ENCODE peak calls at places on chromosomes 2 and 18, in nine cellular contexts. One of them, this sample, is unnamed.
A peak's percentile ranks its signal among the peaks of the same experiment; 100 is the strongest.

GRCh38 chr2:37786854-37787253 is 115.4 kb upstream of the CDC42EP3 start:
- DNase-seq in cardiac muscle cell: no peak
- DNase-seq in left lung: no peak
- DNase-seq in body of pancreas: peak; percentile 36
- DNase-seq in iPS DF 6.9: no peak
- DNase-seq in mesendoderm: no peak
- DNase-seq in testis: no peak
- DNase-seq in heart left ventricle: no peak
- DNase-seq in MM.1S: no peak
- DNase-seq in this sample: no peak

GRCh38 chr2:45614330-45614729 is 3.3 kb upstream of the SRBD1 start:
- DNase-seq in iPS DF 6.9: no peak
- DNase-seq in heart left ventricle: no peak
- DNase-seq in cardiac muscle cell: no peak
- DNase-seq in MM.1S: no peak
- DNase-seq in mesendoderm: no peak
- DNase-seq in testis: peak; percentile 22
- DNase-seq in left lung: no peak
- DNase-seq in body of pancreas: no peak
- DNase-seq in this sample: no peak

GRCh38 chr2:206084870-206085741 is 868 bp downstream of the INO80D start:
- DNase-seq in iPS DF 6.9: no peak
- DNase-seq in MM.1S: peak; percentile 28
- DNase-seq in mesendoderm: peak; percentile 37
- DNase-seq in heart left ventricle: peak; percentile 50
- DNase-seq in cardiac muscle cell: peak; percentile 66
- DNase-seq in testis: peak; percentile 45
- DNase-seq in body of pancreas: peak; percentile 48
- DNase-seq in left lung: peak; percentile 49
- DNase-seq in this sample: peak; percentile 80

GRCh38 chr18:697771-698170 is 14.7 kb downstream of the ENOSF1 start:
- DNase-seq in cardiac muscle cell: no peak
- DNase-seq in MM.1S: no peak
- DNase-seq in testis: no peak
- DNase-seq in mesendoderm: peak; percentile 25
- DNase-seq in left lung: no peak
- DNase-seq in iPS DF 6.9: no peak
- DNase-seq in body of pancreas: peak; percentile 60
- DNase-seq in heart left ventricle: no peak
- DNase-seq in this sample: no peak

GRCh38 chr2:121309801-121310200 is 24.8 kb upstream of the TFCP2L1 start:
- DNase-seq in body of pancreas: no peak
- DNase-seq in left lung: no peak
- DNase-seq in mesendoderm: peak; percentile 81
- DNase-seq in testis: no peak
- DNase-seq in MM.1S: no peak
- DNase-seq in cardiac muscle cell: no peak
- DNase-seq in iPS DF 6.9: no peak
- DNase-seq in heart left ventricle: no peak
- DNase-seq in this sample: no peak

GRCh38 chr2:224025874-224026273 is 13.2 kb downstream of the SERPINE2 start:
- DNase-seq in body of pancreas: no peak
- DNase-seq in left lung: no peak
- DNase-seq in cardiac muscle cell: no peak
- DNase-seq in heart left ventricle: no peak
- DNase-seq in mesendoderm: peak; percentile 86
- DNase-seq in testis: no peak
- DNase-seq in MM.1S: peak; percentile 98
- DNase-seq in iPS DF 6.9: no peak
- DNase-seq in this sample: no peak

GRCh38 chr2:9191044-9191481 is 15.5 kb upstream of the ASAP2 start:
- DNase-seq in iPS DF 6.9: no peak
- DNase-seq in testis: peak; percentile 72
- DNase-seq in mesendoderm: peak; percentile 80
- DNase-seq in left lung: peak; percentile 63
- DNase-seq in body of pancreas: peak; percentile 89
- DNase-seq in heart left ventricle: peak; percentile 69
- DNase-seq in cardiac muscle cell: peak; percentile 77
- DNase-seq in MM.1S: no peak
- DNase-seq in this sample: peak; percentile 73

GRCh38 chr2:68689553-68690537 is 44.8 kb upstream of the ARHGAP25 start:
- DNase-seq in body of pancreas: no peak
- DNase-seq in MM.1S: peak; percentile 75
- DNase-seq in left lung: no peak
- DNase-seq in iPS DF 6.9: no peak
- DNase-seq in testis: no peak
- DNase-seq in cardiac muscle cell: no peak
- DNase-seq in heart left ventricle: no peak
- DNase-seq in mesendoderm: peak; percentile 72
- DNase-seq in this sample: no peak

DNA sequence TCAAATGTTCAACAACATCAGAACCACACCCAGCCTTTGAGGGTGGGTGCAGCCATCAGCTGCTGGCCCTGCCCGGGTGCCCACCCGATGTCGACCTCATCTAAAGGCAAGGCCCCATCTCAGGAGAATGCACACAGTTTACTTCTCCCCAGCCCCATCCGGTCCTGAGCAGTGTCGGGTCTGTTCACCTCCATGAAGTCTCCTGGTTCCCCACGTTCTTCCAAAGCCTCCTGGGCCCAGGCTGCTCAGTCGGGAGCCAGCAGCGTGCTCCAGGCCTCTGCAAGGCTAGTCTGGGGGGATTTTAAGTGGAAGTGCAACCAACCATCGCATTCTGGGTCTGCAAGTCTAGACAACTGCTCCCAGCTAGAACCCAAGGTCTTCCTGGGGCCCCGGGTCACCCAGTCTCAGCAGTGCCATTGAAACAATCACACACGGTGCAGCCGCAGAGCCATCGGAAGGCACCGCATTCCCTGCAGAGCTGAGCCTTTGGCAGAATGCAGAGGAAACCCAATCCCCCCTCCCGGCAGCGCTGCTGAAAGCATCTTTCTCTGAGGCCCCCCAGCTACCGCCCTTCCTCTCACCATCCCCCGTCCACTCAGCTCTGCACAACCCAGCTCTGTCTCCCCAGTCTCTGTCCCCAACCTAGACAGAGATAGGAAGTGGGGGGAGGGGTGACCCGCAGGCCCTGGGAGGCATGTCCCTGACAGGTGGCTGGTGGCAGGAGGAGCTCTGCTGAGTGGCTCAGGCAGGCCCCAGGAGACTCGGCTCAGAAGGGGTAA is 8.5 kb downstream of the ESPNL start:
- DNase-seq in cardiac muscle cell: peak; percentile 52
- DNase-seq in iPS DF 6.9: no peak
- DNase-seq in testis: no peak
- DNase-seq in heart left ventricle: peak; percentile 16
- DNase-seq in MM.1S: peak; percentile 72
- DNase-seq in mesendoderm: peak; percentile 57
- DNase-seq in body of pancreas: no peak
- DNase-seq in left lung: peak; percentile 32
- DNase-seq in this sample: peak; percentile 62
- H3K4me1 ChIP-seq in cardiac muscle cell: peaks cover 11% of the 10 kb centered on the region
- H3K4me1 ChIP-seq in iPS DF 6.9: peaks cover 3% of the 10 kb centered on the region
- H3K4me1 ChIP-seq in testis: no peaks in the 10 kb centered on the region
- H3K4me1 ChIP-seq in heart left ventricle: no peaks in the 10 kb centered on the region
- H3K4me1 ChIP-seq in MM.1S: peaks cover 5% of the 10 kb centered on the region
- H3K4me1 ChIP-seq in mesendoderm: no peaks in the 10 kb centered on the region
- H3K4me1 ChIP-seq in body of pancreas: peaks cover 7% of the 10 kb centered on the region
- H3K4me1 ChIP-seq in left lung: no peaks in the 10 kb centered on the region
- H3K4me1 ChIP-seq in this sample: peaks cover 16% of the 10 kb centered on the region

DNA sequence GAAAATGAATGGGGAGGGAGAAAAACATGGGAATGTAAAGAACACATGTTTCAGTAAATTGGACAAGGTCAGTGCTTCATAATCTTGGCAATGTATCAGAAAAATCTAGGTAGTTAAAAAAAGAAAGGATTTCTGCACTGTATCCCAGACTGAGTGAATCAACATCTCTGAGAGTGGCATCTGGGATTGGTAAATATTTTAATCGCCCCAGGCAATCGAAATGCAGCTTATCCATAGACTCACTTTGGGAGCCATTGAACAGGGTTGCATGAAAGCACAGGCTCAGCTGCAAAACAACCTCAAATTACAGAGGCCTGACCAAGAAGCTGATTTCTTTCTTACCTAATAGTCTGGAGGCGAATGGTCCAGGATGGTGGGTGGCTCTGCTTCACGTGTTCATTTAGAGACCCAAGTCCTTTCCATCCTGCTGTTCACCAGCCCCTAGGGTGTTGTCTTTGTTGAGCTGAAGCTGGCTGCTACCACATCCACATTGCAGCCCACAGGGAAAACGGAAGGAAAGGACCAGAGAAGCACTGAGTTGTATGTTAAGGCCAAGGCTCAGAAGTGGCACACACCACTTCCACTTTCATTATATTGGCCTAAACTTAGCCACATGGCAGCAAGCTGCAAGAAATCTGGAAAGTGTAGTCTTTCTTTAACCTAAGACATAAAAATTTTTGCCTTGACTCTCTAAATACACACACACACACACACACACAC is 59.0 kb downstream of the MOGAT1 start:
- DNase-seq in left lung: no peak
- DNase-seq in body of pancreas: no peak
- DNase-seq in mesendoderm: no peak
- DNase-seq in cardiac muscle cell: no peak
- DNase-seq in iPS DF 6.9: no peak
- DNase-seq in testis: no peak
- DNase-seq in heart left ventricle: no peak
- DNase-seq in MM.1S: peak; percentile 51
- DNase-seq in this sample: no peak
- H3K4me3 ChIP-seq in left lung: no peak overlapping the region
- H3K4me3 ChIP-seq in body of pancreas: no peak overlapping the region
- H3K4me3 ChIP-seq in mesendoderm: no peak overlapping the region
- H3K4me3 ChIP-seq in cardiac muscle cell: no peak overlapping the region
- H3K4me3 ChIP-seq in iPS DF 6.9: no peak overlapping the region
- H3K4me3 ChIP-seq in testis: no peak overlapping the region
- H3K4me3 ChIP-seq in heart left ventricle: no peak overlapping the region
- H3K4me3 ChIP-seq in MM.1S: no peak overlapping the region
- H3K4me3 ChIP-seq in this sample: no peak overlapping the region

GRCh38 chr18:14975431-14975830 is 227.5 kb downstream of the ANKRD30B start:
- DNase-seq in body of pancreas: no peak
- DNase-seq in heart left ventricle: no peak
- DNase-seq in MM.1S: no peak
- DNase-seq in left lung: no peak
- DNase-seq in mesendoderm: no peak
- DNase-seq in cardiac muscle cell: no peak
- DNase-seq in testis: no peak
- DNase-seq in iPS DF 6.9: no peak
- DNase-seq in this sample: no peak

GRCh38 chr18:14978962-14979535 is 231.1 kb downstream of the ANKRD30B start:
- DNase-seq in MM.1S: no peak
- DNase-seq in testis: peak; percentile 74
- DNase-seq in body of pancreas: peak; percentile 57
- DNase-seq in iPS DF 6.9: peak; percentile 50
- DNase-seq in heart left ventricle: no peak
- DNase-seq in mesendoderm: peak; percentile 55
- DNase-seq in cardiac muscle cell: peak; percentile 0
- DNase-seq in left lung: no peak
- DNase-seq in this sample: peak; percentile 65

GRCh38 chr18:14978191-14978590 is 230.2 kb downstream of the ANKRD30B start:
- DNase-seq in testis: no peak
- DNase-seq in MM.1S: no peak
- DNase-seq in left lung: no peak
- DNase-seq in mesendoderm: no peak
- DNase-seq in body of pancreas: no peak
- DNase-seq in iPS DF 6.9: no peak
- DNase-seq in cardiac muscle cell: no peak
- DNase-seq in heart left ventricle: no peak
- DNase-seq in this sample: no peak

GRCh38 chr18:14974576-14974975 is 226.6 kb downstream of the ANKRD30B start:
- DNase-seq in left lung: no peak
- DNase-seq in iPS DF 6.9: no peak
- DNase-seq in mesendoderm: no peak
- DNase-seq in MM.1S: no peak
- DNase-seq in cardiac muscle cell: no peak
- DNase-seq in testis: no peak
- DNase-seq in body of pancreas: no peak
- DNase-seq in heart left ventricle: no peak
- DNase-seq in this sample: no peak

DNA sequence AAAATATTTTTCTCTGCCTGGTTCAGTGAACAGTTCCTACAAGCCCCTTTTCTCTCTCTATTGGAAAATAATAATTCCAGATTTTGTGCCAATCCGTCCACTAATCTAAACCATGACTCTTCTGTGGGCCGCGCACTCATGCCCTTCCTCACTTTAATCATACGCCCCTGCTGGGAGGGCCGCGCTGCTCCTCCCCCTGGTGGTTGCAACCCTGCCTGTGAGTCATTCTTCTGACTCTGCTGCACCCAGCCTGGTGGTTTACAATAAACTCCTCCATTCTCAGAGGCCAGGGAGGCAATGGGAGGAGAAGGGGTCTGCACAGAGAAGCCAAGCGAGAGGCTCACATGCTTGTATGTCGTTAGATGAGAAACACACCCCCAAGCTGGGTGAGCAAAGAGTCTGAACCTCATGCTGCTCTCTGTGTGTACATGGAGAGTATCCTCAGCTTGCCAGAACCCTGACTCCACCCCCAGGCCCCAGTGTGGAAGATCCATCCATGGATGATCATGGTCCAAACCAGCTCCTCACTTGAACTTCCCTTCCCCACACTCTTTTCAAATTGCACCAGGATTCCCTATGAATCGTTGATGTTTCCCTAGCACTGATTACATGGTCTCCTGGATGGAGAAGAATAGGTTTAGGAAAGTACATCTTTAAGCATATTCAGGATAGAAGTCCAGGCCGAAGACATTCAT is 228.9 kb downstream of the ANKRD30B start:
- DNase-seq in testis: no peak
- DNase-seq in mesendoderm: peak; percentile 8
- DNase-seq in iPS DF 6.9: no peak
- DNase-seq in heart left ventricle: no peak
- DNase-seq in left lung: no peak
- DNase-seq in body of pancreas: no peak
- DNase-seq in MM.1S: no peak
- DNase-seq in cardiac muscle cell: no peak
- DNase-seq in this sample: no peak
- H3K4me1 ChIP-seq in testis: no peaks in the 10 kb centered on the region
- H3K4me1 ChIP-seq in mesendoderm: no peaks in the 10 kb centered on the region
- H3K4me1 ChIP-seq in iPS DF 6.9: no peaks in the 10 kb centered on the region
- H3K4me1 ChIP-seq in heart left ventricle: no peaks in the 10 kb centered on the region
- H3K4me1 ChIP-seq in left lung: no peaks in the 10 kb centered on the region
- H3K4me1 ChIP-seq in body of pancreas: no peaks in the 10 kb centered on the region
- H3K4me1 ChIP-seq in MM.1S: no peaks in the 10 kb centered on the region
- H3K4me1 ChIP-seq in cardiac muscle cell: no peaks in the 10 kb centered on the region
- H3K4me1 ChIP-seq in this sample: no peaks in the 10 kb centered on the region

GRCh38 chr2:201329409-201329808 is 27.7 kb downstream of the FLACC1 start:
- DNase-seq in iPS DF 6.9: no peak
- DNase-seq in left lung: no peak
- DNase-seq in MM.1S: no peak
- DNase-seq in heart left ventricle: no peak
- DNase-seq in mesendoderm: no peak
- DNase-seq in body of pancreas: no peak
- DNase-seq in cardiac muscle cell: no peak
- DNase-seq in testis: no peak
- DNase-seq in this sample: no peak

GRCh38 chr2:201322772-201323171 is 34.4 kb downstream of the FLACC1 start:
- DNase-seq in iPS DF 6.9: no peak
- DNase-seq in heart left ventricle: no peak
- DNase-seq in mesendoderm: no peak
- DNase-seq in left lung: no peak
- DNase-seq in cardiac muscle cell: no peak
- DNase-seq in testis: no peak
- DNase-seq in MM.1S: no peak
- DNase-seq in body of pancreas: no peak
- DNase-seq in this sample: no peak

DNA sequence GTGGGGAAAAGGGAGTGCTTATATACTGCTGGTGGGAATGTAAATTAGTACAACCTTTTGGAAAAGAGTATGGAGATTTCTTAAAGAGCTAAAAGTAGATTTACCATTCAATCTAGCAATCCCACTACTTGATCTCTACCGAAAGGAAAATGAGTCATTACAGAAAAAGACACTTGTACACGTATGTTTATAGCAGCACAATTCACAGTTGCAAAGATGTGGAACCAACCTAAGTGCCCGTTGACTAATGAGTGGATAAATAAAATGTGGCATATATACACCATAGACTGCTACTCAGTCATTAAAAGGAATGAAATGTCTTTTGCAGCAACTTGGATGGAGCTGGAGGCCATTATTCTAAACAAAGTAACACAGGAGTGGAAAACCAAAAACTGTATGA is 29.5 kb downstream of the FLACC1 start:
- DNase-seq in testis: no peak
- DNase-seq in MM.1S: no peak
- DNase-seq in mesendoderm: no peak
- DNase-seq in left lung: no peak
- DNase-seq in heart left ventricle: no peak
- DNase-seq in body of pancreas: no peak
- DNase-seq in cardiac muscle cell: no peak
- DNase-seq in iPS DF 6.9: no peak
- DNase-seq in this sample: no peak
- H3K4me3 ChIP-seq in testis: no peak overlapping the region
- H3K4me3 ChIP-seq in MM.1S: no peak overlapping the region
- H3K4me3 ChIP-seq in mesendoderm: no peak overlapping the region
- H3K4me3 ChIP-seq in left lung: no peak overlapping the region
- H3K4me3 ChIP-seq in heart left ventricle: no peak overlapping the region
- H3K4me3 ChIP-seq in body of pancreas: no peak overlapping the region
- H3K4me3 ChIP-seq in cardiac muscle cell: no peak overlapping the region
- H3K4me3 ChIP-seq in iPS DF 6.9: no peak overlapping the region
- H3K4me3 ChIP-seq in this sample: no peak overlapping the region